ENCODE peak calls at places on chromosomes 1 and 21, in ten cellular contexts. B, C, F, Q, E, L, O, A, H and Y are unnamed samples.

GRCh38 chr21:34017127-34017961 is 56.0 kb upstream of the MRPS6 start:
- DNase-seq in B (no peak), C (no peak), F (no peak), Q (no peak), E (no peak), L (no peak), O (no peak), A (no peak), H (peak), Y (peak)

GRCh38 chr1:42524330-42524729 is 61.2 kb downstream of the CCDC30 start:
- DNase-seq in B (no peak), C (no peak), F (no peak), Q (no peak), E (no peak), L (no peak), O (no peak), A (no peak), H (no peak), Y (no peak)

GRCh38 chr1:58628987-58629598 is 52.0 kb upstream of the TACSTD2 start:
- DNase-seq in B (no peak), C (no peak), F (no peak), Q (no peak), E (no peak), L (no peak), O (no peak), A (no peak), H (peak), Y (no peak)

GRCh38 chr1:150268342-150268705 is 492 bp downstream of the APH1A start:
- DNase-seq in B (peak), C (peak), F (no peak), Q (peak), E (peak), L (no peak), O (peak), A (no peak), H (no peak), Y (peak)

GRCh38 chr1:174428033-174428432 is 19.7 kb upstream of the GPR52 start:
- DNase-seq in B (no peak), C (no peak), F (no peak), Q (peak), E (no peak), L (no peak), O (no peak), A (no peak), H (no peak), Y (no peak)

GRCh38 chr1:47711848-47712492 is 274.1 kb downstream of the FOXD2 start:
- DNase-seq in B (no peak), C (no peak), F (peak), Q (no peak), E (no peak), L (no peak), O (no peak), A (no peak), H (no peak), Y (no peak)

GRCh38 chr1:171772312-171772711 is 9.1 kb upstream of the METTL13 start:
- DNase-seq in B (no peak), C (no peak), F (no peak), Q (no peak), E (no peak), L (no peak), O (no peak), A (no peak), H (no peak), Y (no peak)

GRCh38 chr1:241608379-241609033 is 31.7 kb downstream of the CHML start:
- DNase-seq in B (no peak), C (no peak), F (no peak), Q (peak), E (no peak), L (no peak), O (no peak), A (no peak), H (peak), Y (no peak)

GRCh38 chr1:67564193-67564592 is 120.8 kb upstream of the GADD45A start:
- DNase-seq in B (no peak), C (no peak), F (peak), Q (no peak), E (no peak), L (peak), O (no peak), A (no peak), H (no peak), Y (no peak)

GRCh38 chr1:64474639-64475038 is 4.7 kb downstream of the CACHD1 start:
- DNase-seq in B (no peak), C (peak), F (peak), Q (no peak), E (no peak), L (peak), O (no peak), A (peak), H (no peak), Y (no peak)

GRCh38 chr1:24910751-24911650 is 19.1 kb downstream of the RUNX3 start:
- DNase-seq in B (no peak), C (peak), F (peak), Q (peak), E (peak), L (no peak), O (no peak), A (no peak), H (peak), Y (no peak)

GRCh38 chr1:24418898-24419628 is 3.5 kb downstream of the NIPAL3 start:
- DNase-seq in B (no peak), C (peak), F (no peak), Q (peak), E (no peak), L (no peak), O (no peak), A (no peak), H (peak), Y (no peak)

GRCh38 chr1:235136111-235136510 is 7.5 kb upstream of the TOMM20 start:
- DNase-seq in B (no peak), C (no peak), F (no peak), Q (peak), E (no peak), L (no peak), O (no peak), A (no peak), H (no peak), Y (no peak)

GRCh38 chr1:53530550-53530949 is 71.4 kb downstream of the DMRTB1 start:
- DNase-seq in B (no peak), C (no peak), F (no peak), Q (no peak), E (no peak), L (no peak), O (no peak), A (no peak), H (no peak), Y (no peak)

GRCh38 chr1:155961937-155962336 is 16.4 kb downstream of the ARHGEF2 start:
- DNase-seq in B (peak), C (no peak), F (peak), Q (peak), E (no peak), L (peak), O (no peak), A (peak), H (peak), Y (no peak)

GRCh38 chr1:57489342-57490036 is 65.6 kb upstream of the DAB1 start:
- DNase-seq in B (no peak), C (no peak), F (no peak), Q (peak), E (no peak), L (no peak), O (peak), A (no peak), H (peak), Y (no peak)

GRCh38 chr1:240111558-240111957 is 19.9 kb downstream of the FMN2 start:
- DNase-seq in B (no peak), C (no peak), F (no peak), Q (no peak), E (no peak), L (no peak), O (no peak), A (no peak), H (no peak), Y (no peak)

GRCh38 chr1:165481820-165482532 is 37.0 kb upstream of the RXRG start:
- DNase-seq in B (no peak), C (no peak), F (no peak), Q (peak), E (no peak), L (peak), O (no peak), A (peak), H (peak), Y (no peak)

GRCh38 chr1:87684786-87685185 is 356.1 kb downstream of the LMO4 start:
- DNase-seq in B (no peak), C (no peak), F (no peak), Q (peak), E (no peak), L (peak), O (no peak), A (no peak), H (peak), Y (no peak)

GRCh38 chr1:65429806-65430205 is 9.3 kb downstream of the LEPR start:
- DNase-seq in B (no peak), C (no peak), F (no peak), Q (peak), E (no peak), L (peak), O (no peak), A (no peak), H (peak), Y (no peak)

GRCh38 chr1:155392898-155393411 is 72.3 kb downstream of the RUSC1 start:
- DNase-seq in B (no peak), C (peak), F (no peak), Q (peak), E (no peak), L (no peak), O (no peak), A (no peak), H (peak), Y (no peak)

GRCh38 chr1:33517596-33518250 is 45.3 kb downstream of the ZSCAN20 start:
- DNase-seq in B (no peak), C (no peak), F (no peak), Q (no peak), E (no peak), L (no peak), O (no peak), A (no peak), H (no peak), Y (no peak)

GRCh38 chr1:106876384-106876783 is 180.1 kb upstream of the PRMT6 start:
- DNase-seq in B (no peak), C (no peak), F (no peak), Q (no peak), E (no peak), L (no peak), O (no peak), A (no peak), H (no peak), Y (no peak)

GRCh38 chr1:15304708-15305326 is 57.8 kb downstream of the FHAD1 start:
- DNase-seq in B (no peak), C (peak), F (no peak), Q (peak), E (peak), L (peak), O (peak), A (peak), H (no peak), Y (peak)

GRCh38 chr1:43221256-43221778 is 48.5 kb upstream of the TMEM125 start:
- DNase-seq in B (no peak), C (no peak), F (no peak), Q (no peak), E (no peak), L (no peak), O (no peak), A (no peak), H (no peak), Y (peak)

GRCh38 chr1:45014403-45015028 is 2.5 kb downstream of the UROD start:
- DNase-seq in B (peak), C (peak), F (peak), Q (peak), E (peak), L (peak), O (peak), A (peak), H (peak), Y (peak)
- TF ChIP-seq CTCF in B (peak), C (peak), F (peak), Q (peak), E (peak), L (peak), O (peak), A (peak), H (peak), Y (peak)

GRCh38 chr1:157509546-157510232 is 42.6 kb downstream of the FCRL5 start:
- DNase-seq in B (no peak), C (no peak), F (no peak), Q (no peak), E (no peak), L (no peak), O (no peak), A (no peak), H (no peak), Y (no peak)

GRCh38 chr1:157504646-157505045 is 47.7 kb downstream of the FCRL5 start:
- DNase-seq in B (no peak), C (no peak), F (no peak), Q (no peak), E (no peak), L (no peak), O (no peak), A (no peak), H (no peak), Y (no peak)

DNA sequence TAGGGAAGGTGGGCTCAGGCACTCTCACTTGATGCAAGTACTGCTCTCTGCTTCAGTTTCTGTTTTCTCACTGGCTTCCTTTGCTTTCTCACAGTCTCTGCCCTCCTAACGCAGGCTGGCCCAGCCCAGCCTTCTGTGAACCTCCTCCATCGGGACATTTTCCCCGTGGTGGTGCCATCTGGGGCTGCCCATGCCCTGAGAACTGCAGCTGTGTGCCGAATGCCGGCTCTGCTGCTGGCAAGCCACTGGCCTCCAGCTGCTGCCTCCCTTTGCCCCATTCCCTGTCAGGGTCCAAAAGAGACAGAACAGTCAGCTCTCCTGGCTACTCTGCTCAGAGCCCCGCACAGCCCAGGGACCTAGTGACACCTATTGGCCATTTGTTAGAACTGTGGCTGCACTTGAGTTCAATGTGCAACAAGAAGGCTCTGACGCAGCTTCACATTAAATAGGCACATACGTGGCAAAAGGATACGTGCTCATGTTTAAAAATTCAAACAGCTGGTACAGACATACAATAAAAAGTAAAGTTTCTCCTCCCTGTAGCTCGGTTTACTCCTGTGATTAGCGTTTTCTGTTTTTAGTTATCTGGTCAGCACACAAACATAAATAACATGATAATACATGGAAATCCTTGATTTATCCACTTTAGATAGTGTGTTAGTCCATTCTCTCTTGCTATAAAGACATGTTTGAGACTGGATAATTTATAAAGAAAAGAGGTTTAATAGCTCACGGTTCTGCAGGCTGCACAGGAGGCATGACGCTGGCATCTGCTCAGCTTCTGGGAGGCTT is 46.6 kb downstream of the FCRL5 start:
- DNase-seq in B (no peak), C (no peak), F (no peak), Q (peak), E (no peak), L (peak), O (peak), A (no peak), H (peak), Y (peak)
- TF ChIP-seq CTCF in B (peak), C (peak), F (peak), Q (peak), E (peak), L (no peak), O (peak), A (peak), H (peak), Y (peak)

DNA sequence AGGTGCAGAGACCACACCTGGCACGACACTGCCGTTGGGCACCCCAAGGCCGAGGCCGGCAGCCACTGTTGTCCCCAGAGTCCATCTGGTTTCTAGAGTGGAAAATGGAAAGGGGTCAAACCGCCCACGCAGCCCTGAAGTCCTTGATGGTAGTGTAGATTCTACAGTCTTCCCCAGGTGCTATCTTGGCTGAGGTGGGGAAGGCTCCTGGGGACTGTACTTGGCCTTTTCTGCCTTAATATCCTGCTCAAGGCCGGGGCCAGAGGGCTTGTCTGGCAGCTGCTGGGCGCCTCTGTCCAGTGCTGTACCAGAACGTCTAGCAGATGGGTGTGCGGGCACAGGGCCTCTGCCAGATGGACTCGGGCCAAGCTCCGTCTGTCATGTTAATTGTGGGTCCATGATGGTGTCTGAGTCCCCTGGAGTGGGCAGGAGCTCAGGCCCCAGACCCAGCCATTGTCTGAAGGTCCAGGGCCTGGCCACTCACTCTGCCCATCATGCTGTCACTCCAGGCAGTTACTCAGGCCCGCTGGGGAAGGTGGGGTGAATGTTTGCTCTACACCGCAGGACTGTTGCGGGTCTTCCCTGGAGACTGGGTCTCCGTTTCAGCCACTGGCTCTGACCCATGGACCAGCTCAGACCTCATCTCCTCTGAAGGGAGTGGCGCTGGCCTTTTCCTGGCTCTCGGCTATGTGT is 161.9 kb upstream of the COL6A1 start:
- DNase-seq in B (peak), C (no peak), F (no peak), Q (no peak), E (no peak), L (no peak), O (no peak), A (no peak), H (no peak), Y (no peak)
- TF ChIP-seq CTCF in B (no peak), C (no peak), F (no peak), Q (no peak), E (no peak), L (no peak), O (no peak), A (no peak), H (no peak), Y (no peak)

DNA sequence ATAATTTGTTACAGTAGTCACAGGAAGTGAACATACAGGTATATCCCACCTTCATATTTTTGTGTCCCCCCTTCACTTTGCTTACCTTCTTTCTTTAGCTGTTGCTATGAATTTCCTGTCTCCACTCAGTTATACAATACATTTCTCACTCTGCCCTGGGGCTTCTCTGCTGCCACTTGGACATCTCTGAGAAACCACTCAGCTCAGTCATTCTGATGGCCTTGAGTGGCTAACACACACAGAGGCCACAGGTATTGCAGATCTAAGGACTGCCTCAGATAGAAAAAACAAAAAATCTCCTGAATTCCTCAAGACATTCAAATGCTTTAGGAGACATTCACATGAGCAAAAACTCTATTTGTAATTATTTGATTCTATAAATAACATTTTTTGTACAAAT is 87.7 kb downstream of the OLFM3 start:
- DNase-seq in B (no peak), C (no peak), F (no peak), Q (no peak), E (no peak), L (no peak), O (no peak), A (no peak), H (no peak), Y (no peak)
- TF ChIP-seq CTCF in B (no peak), C (no peak), F (no peak), Q (no peak), E (no peak), L (no peak), O (no peak), A (no peak), H (no peak), Y (no peak)

DNA sequence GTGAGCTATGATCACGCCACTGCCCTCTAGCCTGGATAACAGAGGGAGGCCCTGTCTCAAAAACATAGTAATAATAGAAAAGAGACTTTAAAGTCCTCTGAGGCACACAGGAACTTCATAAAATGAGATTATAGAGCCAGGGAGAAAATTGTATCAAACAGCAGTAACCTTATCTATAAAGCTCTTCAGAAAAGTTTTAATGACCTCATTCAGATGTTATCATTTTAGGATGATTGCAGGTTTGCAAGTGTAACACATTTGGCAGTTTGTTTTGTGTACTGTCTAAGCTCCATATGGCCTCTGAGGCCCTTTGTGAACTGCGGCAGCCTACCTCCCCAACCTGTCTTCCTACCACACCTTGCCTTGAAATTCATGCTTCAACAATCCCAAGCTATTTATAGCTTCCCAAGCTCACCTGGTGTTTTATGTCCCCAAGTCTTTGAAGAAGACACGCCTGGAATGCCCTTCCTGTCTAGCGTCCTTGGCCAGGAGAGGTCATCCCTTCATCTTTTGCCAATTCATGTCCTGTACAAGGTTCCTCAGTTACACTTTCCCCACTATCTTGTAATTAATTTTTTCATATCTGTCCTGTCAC is 8.5 kb upstream of the AKNAD1 start:
- DNase-seq in B (no peak), C (no peak), F (no peak), Q (no peak), E (no peak), L (no peak), O (no peak), A (no peak), H (no peak), Y (no peak)
- TF ChIP-seq CTCF in B (no peak), C (no peak), F (no peak), Q (no peak), E (no peak), L (no peak), O (no peak), A (no peak), H (no peak), Y (no peak)

GRCh38 chr21:39882186-39882882 is 15.1 kb downstream of the PCP4 start:
- DNase-seq in B (no peak), C (no peak), F (no peak), Q (no peak), E (no peak), L (no peak), O (no peak), A (no peak), H (no peak), Y (no peak)

GRCh38 chr21:39885119-39885848 is 18.0 kb downstream of the PCP4 start:
- DNase-seq in B (no peak), C (no peak), F (no peak), Q (no peak), E (no peak), L (peak), O (peak), A (peak), H (peak), Y (no peak)

GRCh38 chr21:39881661-39882060 is 14.4 kb downstream of the PCP4 start:
- DNase-seq in B (no peak), C (no peak), F (no peak), Q (no peak), E (no peak), L (no peak), O (peak), A (no peak), H (no peak), Y (no peak)
- TF ChIP-seq CTCF in B (no peak), C (no peak), F (no peak), Q (no peak), E (no peak), L (no peak), O (peak), A (no peak), H (no peak), Y (no peak)

GRCh38 chr1:178587975-178588374 is 75.1 kb downstream of the TEX35 start:
- DNase-seq in B (no peak), C (no peak), F (no peak), Q (no peak), E (no peak), L (no peak), O (no peak), A (no peak), H (no peak), Y (no peak)
- TF ChIP-seq CTCF in B (no peak), C (no peak), F (no peak), Q (peak), E (no peak), L (no peak), O (no peak), A (no peak), H (no peak), Y (no peak)